ENCODE peak calls at places on chromosomes 1 and 21, in six cellular contexts. H, N, D, I, J and U are unnamed samples.

GRCh38 chr1:218967836-218968235 is 205.8 kb upstream of the LYPLAL1 start:
- DNase-seq in N (peak; percentile 39), I (no peak), H (no peak), D (no peak), J (no peak), U (no peak)

GRCh38 chr1:246483204-246483933 is 23.7 kb downstream of the SMYD3 start:
- DNase-seq in H (no peak), J (no peak), D (no peak), I (no peak), N (peak; percentile 38), U (no peak)

GRCh38 chr1:183757061-183757460 is 47.9 kb upstream of the RGL1 start:
- DNase-seq in J (peak; percentile 35), D (no peak), H (no peak), N (peak; percentile 84), I (no peak), U (no peak)

GRCh38 chr1:42454409-42454808 is 1.4 kb downstream of the ZMYND12 start:
- DNase-seq in H (no peak), D (no peak), N (no peak), I (no peak), J (peak; percentile 61), U (peak; percentile 25)

GRCh38 chr1:15220825-15221431 is 26.1 kb upstream of the FHAD1 start:
- DNase-seq in N (no peak), I (no peak), H (no peak), D (no peak), J (no peak), U (no peak)

GRCh38 chr1:201108614-201109013 is 3.6 kb downstream of the CACNA1S start:
- DNase-seq in H (peak; percentile 50), I (no peak), D (no peak), N (no peak), J (no peak), U (peak; percentile 81)

GRCh38 chr1:55275976-55276375 is 60.8 kb upstream of the USP24 start:
- DNase-seq in H (no peak), I (no peak), J (peak; percentile 91), D (no peak), N (peak; percentile 28), U (no peak)

GRCh38 chr21:28213221-28213620 is 779.5 kb downstream of the LTN1 start:
- DNase-seq in H (no peak), I (no peak), J (no peak), D (no peak), N (no peak), U (no peak)

GRCh38 chr1:178127482-178127881 is 33.6 kb downstream of the RASAL2 start:
- DNase-seq in D (no peak), H (no peak), N (no peak), J (no peak), I (no peak), U (no peak)

GRCh38 chr1:232868793-232869491 is 63.7 kb downstream of the MAP10 start:
- DNase-seq in D (no peak), J (peak; percentile 76), I (no peak), H (no peak), N (peak; percentile 83), U (peak; percentile 45)

GRCh38 chr1:117373932-117374331 is 6.7 kb downstream of the MAN1A2 start:
- DNase-seq in J (no peak), N (no peak), D (no peak), I (no peak), H (no peak), U (no peak)

GRCh38 chr1:245155186-245156040 is 628 bp downstream of the KIF26B start:
- DNase-seq in H (peak; percentile 33), J (peak; percentile 76), I (peak; percentile 75), D (peak; percentile 49), N (peak; percentile 15), U (peak; percentile 69)

GRCh38 chr1:170290226-170290625 is 144.5 kb downstream of the NTMT2 start:
- DNase-seq in D (no peak), H (no peak), I (no peak), N (no peak), J (no peak), U (no peak)

GRCh38 chr1:172359531-172359991 is 60.9 kb upstream of the C1orf105 start:
- DNase-seq in N (peak; percentile 54), H (no peak), D (no peak), I (no peak), J (no peak), U (no peak)

GRCh38 chr1:227889047-227889862 is 58.5 kb downstream of the WNT9A start:
- DNase-seq in I (peak; percentile 47), N (no peak), J (no peak), H (no peak), D (peak; percentile 39), U (peak; percentile 74)

GRCh38 chr1:78650114-78650513 is 483 bp downstream of the IFI44 start:
- DNase-seq in I (no peak), H (no peak), J (no peak), D (no peak), N (no peak), U (no peak)

GRCh38 chr1:181655756-181656155 is 172.4 kb downstream of the CACNA1E start:
- DNase-seq in D (no peak), J (peak; percentile 40), N (peak; percentile 21), I (no peak), H (no peak), U (no peak)

GRCh38 chr1:197222025-197222685 is 45.9 kb upstream of the CRB1 start:
- DNase-seq in J (peak; percentile 96), H (no peak), D (no peak), I (no peak), N (no peak), U (peak; percentile 23)

GRCh38 chr1:48947761-48948537 is 171.3 kb upstream of the BEND5 start:
- DNase-seq in I (peak; percentile 43), J (no peak), D (peak; percentile 27), H (no peak), N (no peak), U (no peak)

GRCh38 chr1:208126108-208126507 is 118.1 kb downstream of the PLXNA2 start:
- DNase-seq in N (no peak), H (no peak), D (no peak), I (no peak), J (no peak), U (no peak)

GRCh38 chr1:154972517-154973343 is 1.8 kb upstream of the CKS1B start:
- DNase-seq in H (peak; percentile 73), D (peak; percentile 98), N (peak; percentile 95), J (peak; percentile 95), I (peak; percentile 82), U (peak; percentile 99)

GRCh38 chr1:27111771-27112573 is 43.0 kb downstream of the SLC9A1 start:
- DNase-seq in J (peak; percentile 96), D (no peak), N (peak; percentile 100), H (no peak), I (no peak), U (peak; percentile 82)

GRCh38 chr1:116110507-116111195 is 548 bp upstream of the MAB21L3 start:
- DNase-seq in J (no peak), D (no peak), H (no peak), N (no peak), I (no peak), U (no peak)

GRCh38 chr1:116772648-116773045 is 18.4 kb downstream of the CD2 start:
- DNase-seq in N (no peak), J (no peak), I (no peak), H (no peak), D (no peak), U (no peak)

GRCh38 chr21:21845901-21846396 is 847.7 kb downstream of the NCAM2 start:
- DNase-seq in N (no peak), H (no peak), I (no peak), J (no peak), D (no peak), U (no peak)

GRCh38 chr1:225534772-225535171 is 106.9 kb upstream of the LBR start:
- DNase-seq in N (no peak), D (no peak), J (no peak), H (no peak), I (no peak), U (no peak)

GRCh38 chr1:9596419-9597123 is 7.9 kb downstream of the TMEM201 start:
- DNase-seq in N (no peak), I (no peak), J (no peak), H (no peak), D (no peak), U (no peak)

GRCh38 chr1:222732216-222733159 is 4.5 kb upstream of the FAM177B start:
- DNase-seq in N (no peak), J (no peak), H (no peak), I (no peak), D (no peak), U (no peak)
- H3K4me2 ChIP-seq in N (no peak overlapping the region), J (no peak overlapping the region), H (no peak overlapping the region), I (no peak overlapping the region), D (no peak overlapping the region), U (no peak overlapping the region)

GRCh38 chr1:65524931-65525296 is 104.4 kb downstream of the LEPR start:
- DNase-seq in I (no peak), H (no peak), D (no peak), J (peak; percentile 70), N (no peak), U (no peak)
- H2BK120ac ChIP-seq in I (no peak overlapping the region), H (no peak overlapping the region), D (no peak overlapping the region), J (no peak overlapping the region), N (no peak overlapping the region), U (no peak overlapping the region)

GRCh38 chr1:112956503-112957132 is 622 bp upstream of the SLC16A1 start:
- DNase-seq in J (peak; percentile 96), D (no peak), H (no peak), I (no peak), N (no peak), U (peak; percentile 87)

GRCh38 chr1:112954059-112954458 is 1.9 kb downstream of the SLC16A1 start:
- DNase-seq in J (peak; percentile 82), N (peak; percentile 13), I (no peak), H (no peak), D (no peak), U (no peak)

GRCh38 chr1:112954945-112955677 is 885 bp downstream of the SLC16A1 start:
- DNase-seq in I (peak; percentile 80), N (peak; percentile 61), D (peak; percentile 87), J (peak; percentile 76), H (peak; percentile 61), U (peak; percentile 92)

GRCh38 chr1:112957133-112957812 is 1.3 kb upstream of the SLC16A1 start:
- DNase-seq in H (no peak), J (no peak), D (peak; percentile 65), I (peak; percentile 62), N (peak; percentile 95), U (peak; percentile 89)

DNA sequence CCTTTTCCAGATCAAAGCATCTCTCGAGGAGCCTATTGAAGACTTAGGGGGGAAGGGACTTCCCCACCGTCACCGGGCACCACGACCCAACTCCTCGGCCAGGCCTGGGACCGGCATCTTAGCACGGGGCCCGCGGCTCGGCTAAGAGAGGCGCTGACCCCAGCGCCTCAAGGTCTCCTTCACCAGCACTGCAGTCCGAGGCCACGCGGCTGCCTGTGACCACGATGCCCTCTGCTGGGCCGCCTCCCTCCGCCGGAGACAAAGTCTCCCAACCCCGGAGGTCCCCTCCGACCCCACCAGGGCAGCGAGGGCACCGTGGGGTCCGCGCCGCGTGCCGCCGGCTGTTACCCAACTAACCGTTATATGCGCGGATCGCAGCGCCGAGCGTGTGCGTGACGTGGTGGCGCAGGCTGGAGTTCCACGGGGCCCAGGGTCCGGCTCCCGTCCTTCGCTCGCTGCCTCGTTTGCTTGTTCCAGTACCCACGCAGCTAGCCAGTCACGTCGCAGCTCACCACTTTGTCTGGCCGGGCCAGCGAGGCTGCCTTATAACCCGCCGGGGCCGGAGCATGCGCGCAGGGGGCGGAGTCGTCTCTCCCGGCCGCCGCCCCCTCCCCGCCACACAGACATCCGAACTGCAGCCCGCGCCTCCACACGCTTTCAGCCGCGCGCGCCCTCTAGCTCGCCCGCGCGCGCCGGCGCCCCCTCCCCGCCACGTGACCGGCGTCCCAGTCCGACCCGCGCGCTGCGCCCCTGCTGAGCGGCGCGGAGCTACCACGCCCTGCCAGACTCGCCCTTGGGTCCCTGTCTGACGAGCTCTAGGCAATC is at the start of gene SLC16A1:
- DNase-seq in J (peak; percentile 89), N (peak; percentile 91), H (peak; percentile 88), D (peak; percentile 87), I (peak; percentile 89), U (peak; percentile 93)
- H3K9ac ChIP-seq in J (peak within 1 kb of the TSS; percentile 93), N (peak within 1 kb of the TSS; percentile 94), H (peak within 1 kb of the TSS; percentile 100), D (peak within 1 kb of the TSS; percentile 79), I (peak within 1 kb of the TSS; percentile 91), U (peak within 1 kb of the TSS; percentile 99)

GRCh38 chr1:235563513-235563912 is 59.3 kb upstream of the B3GALNT2 start:
- DNase-seq in D (no peak), N (no peak), I (no peak), J (no peak), H (no peak), U (no peak)
- H3K4me2 ChIP-seq in D (no peak overlapping the region), N (no peak overlapping the region), I (no peak overlapping the region), J (no peak overlapping the region), H (no peak overlapping the region), U (no peak overlapping the region)